ENCODE peak calls at places on chromosomes 6 and 20, in four cellular contexts. M is stimulated activated CD4-positive, alpha-beta T cell treated with anti-CD3 and anti-CD28 coated beads, Interleukin-15, amount 100 ng/mL, for 24 hours; C is HepG2; R is ELF-1. U is an unnamed sample.

GRCh38 chr20:44979090-44979621 is 12.8 kb downstream of the STK4 start:
- DNase-seq in C (no peak), M (peak; percentile 59), R (no peak), U (peak; percentile 61)

GRCh38 chr6:159654483-159655098 is 38.5 kb downstream of the SOD2 start:
- DNase-seq in C (peak; percentile 65), R (peak; percentile 20), M (no peak), U (peak; percentile 23)

GRCh38 chr6:136094812-136095211 is 155.3 kb downstream of the MTFR2 start:
- DNase-seq in R (no peak), M (no peak), C (no peak), U (no peak)

GRCh38 chr6:53765270-53765669 is 29.5 kb upstream of the LRRC1 start:
- DNase-seq in C (no peak), M (no peak), R (peak; percentile 39), U (no peak)

GRCh38 chr20:44683263-44684046 is 31.7 kb upstream of the CCN5 start:
- DNase-seq in C (peak; percentile 63), R (peak; percentile 74), M (peak; percentile 67), U (no peak)

GRCh38 chr6:62150048-62150663 is 135.9 kb downstream of the KHDRBS2 start:
- DNase-seq in R (peak; percentile 4), M (peak; percentile 1), C (peak; percentile 72), U (peak; percentile 59)

GRCh38 chr6:98769546-98769945 is 64.8 kb upstream of the POU3F2 start:
- DNase-seq in C (peak; percentile 24), M (peak; percentile 14), R (peak; percentile 14), U (no peak)

GRCh38 chr6:116695398-116695797 is 14.4 kb downstream of the KPNA5 start:
- DNase-seq in M (no peak), C (no peak), R (no peak), U (no peak)

GRCh38 chr6:111981441-111981840 is 72.5 kb upstream of the CCN6 start:
- DNase-seq in C (no peak), M (no peak), R (no peak), U (no peak)

GRCh38 chr6:73388433-73388799 is 6.2 kb upstream of the DDX43 start:
- DNase-seq in M (no peak), C (no peak), R (no peak), U (no peak)

GRCh38 chr20:56693217-56693616 is 64.1 kb downstream of the TFAP2C start:
- DNase-seq in C (no peak), R (no peak), M (no peak), U (no peak)

GRCh38 chr6:169545956-169546355 is 155.9 kb downstream of the WDR27 start:
- DNase-seq in M (no peak), R (no peak), C (no peak), U (no peak)

GRCh38 chr6:4581468-4582420 is 194.5 kb upstream of the CDYL start:
- DNase-seq in M (no peak), R (peak; percentile 71), C (no peak), U (peak; percentile 27)

GRCh38 chr6:15442467-15442866 is 196.6 kb downstream of the JARID2 start:
- DNase-seq in M (no peak), C (no peak), R (no peak), U (no peak)

GRCh38 chr6:26216886-26217713 is 129.9 kb downstream of the HFE start:
- DNase-seq in C (peak; percentile 93), M (peak; percentile 85), R (peak; percentile 96), U (no peak)

U was measured in globus pallidus.